ENCODE peak calls at places on chromosomes 3 and 15, in six cellular contexts. One of them, this sample, is unnamed.

GRCh38 chr3:126104028-126104635 is 20.2 kb upstream of the SLC41A3 start:
- DNase-seq in Caco-2: no peak
- DNase-seq in left cardiac atrium: no peak
- DNase-seq in NCI-H510A: no peak
- DNase-seq in neural progenitor cell: no peak
- DNase-seq in CD8-positive, alpha-beta T cell: no peak
- DNase-seq in this sample: no peak

GRCh38 chr3:34364345-34364744 is 565.9 kb downstream of the PDCD6IP start:
- DNase-seq in Caco-2: no peak
- DNase-seq in NCI-H510A: no peak
- DNase-seq in CD8-positive, alpha-beta T cell: no peak
- DNase-seq in left cardiac atrium: no peak
- DNase-seq in neural progenitor cell: peak
- DNase-seq in this sample: no peak

GRCh38 chr15:29131336-29132109 is 138.1 kb downstream of the NSMCE3 start:
- DNase-seq in NCI-H510A: no peak
- DNase-seq in Caco-2: no peak
- DNase-seq in left cardiac atrium: peak
- DNase-seq in CD8-positive, alpha-beta T cell: no peak
- DNase-seq in neural progenitor cell: no peak
- DNase-seq in this sample: no peak

GRCh38 chr15:80580536-80581260 is 114.4 kb upstream of the ABHD17C start:
- DNase-seq in Caco-2: no peak
- DNase-seq in CD8-positive, alpha-beta T cell: no peak
- DNase-seq in NCI-H510A: no peak
- DNase-seq in left cardiac atrium: no peak
- DNase-seq in neural progenitor cell: no peak
- DNase-seq in this sample: no peak

GRCh38 chr3:177491301-177492031 is 294.2 kb upstream of the TBL1XR1 start:
- DNase-seq in left cardiac atrium: no peak
- DNase-seq in Caco-2: no peak
- DNase-seq in NCI-H510A: no peak
- DNase-seq in CD8-positive, alpha-beta T cell: no peak
- DNase-seq in neural progenitor cell: no peak
- DNase-seq in this sample: no peak

GRCh38 chr3:24166518-24166917 is 221.4 kb downstream of the NR1D2 start:
- DNase-seq in Caco-2: no peak
- DNase-seq in left cardiac atrium: no peak
- DNase-seq in CD8-positive, alpha-beta T cell: no peak
- DNase-seq in neural progenitor cell: no peak
- DNase-seq in NCI-H510A: no peak
- DNase-seq in this sample: no peak

GRCh38 chr3:188385295-188385694 is 231.3 kb downstream of the LPP start:
- DNase-seq in left cardiac atrium: no peak
- DNase-seq in CD8-positive, alpha-beta T cell: no peak
- DNase-seq in NCI-H510A: no peak
- DNase-seq in Caco-2: peak
- DNase-seq in neural progenitor cell: no peak
- DNase-seq in this sample: no peak

GRCh38 chr15:92502930-92503329 is 109.2 kb downstream of the ST8SIA2 start:
- DNase-seq in NCI-H510A: no peak
- DNase-seq in Caco-2: no peak
- DNase-seq in CD8-positive, alpha-beta T cell: no peak
- DNase-seq in left cardiac atrium: no peak
- DNase-seq in neural progenitor cell: no peak
- DNase-seq in this sample: no peak

GRCh38 chr3:151011427-151011826 is 38.9 kb upstream of the CLRN1 start:
- DNase-seq in Caco-2: no peak
- DNase-seq in NCI-H510A: no peak
- DNase-seq in left cardiac atrium: no peak
- DNase-seq in CD8-positive, alpha-beta T cell: no peak
- DNase-seq in neural progenitor cell: peak
- DNase-seq in this sample: no peak

GRCh38 chr15:70854669-70854976 is 666 bp upstream of the LARP6 start:
- DNase-seq in NCI-H510A: no peak
- DNase-seq in left cardiac atrium: no peak
- DNase-seq in Caco-2: no peak
- DNase-seq in neural progenitor cell: no peak
- DNase-seq in CD8-positive, alpha-beta T cell: no peak
- DNase-seq in this sample: no peak

GRCh38 chr3:98561727-98562521 is 30.1 kb downstream of the GPR15 start:
- DNase-seq in left cardiac atrium: no peak
- DNase-seq in neural progenitor cell: no peak
- DNase-seq in Caco-2: no peak
- DNase-seq in NCI-H510A: no peak
- DNase-seq in CD8-positive, alpha-beta T cell: no peak
- DNase-seq in this sample: no peak

GRCh38 chr15:66907826-66908502 is 157.4 kb upstream of the SMAD3 start:
- DNase-seq in CD8-positive, alpha-beta T cell: no peak
- DNase-seq in neural progenitor cell: no peak
- DNase-seq in NCI-H510A: no peak
- DNase-seq in left cardiac atrium: peak
- DNase-seq in Caco-2: peak
- DNase-seq in this sample: no peak

GRCh38 chr3:71247221-71247947 is 336.1 kb downstream of the FOXP1 start:
- DNase-seq in left cardiac atrium: peak
- DNase-seq in NCI-H510A: peak
- DNase-seq in CD8-positive, alpha-beta T cell: no peak
- DNase-seq in neural progenitor cell: peak
- DNase-seq in Caco-2: peak
- DNase-seq in this sample: no peak

GRCh38 chr15:33395376-33395775 is 84.6 kb downstream of the RYR3 start:
- DNase-seq in left cardiac atrium: no peak
- DNase-seq in neural progenitor cell: no peak
- DNase-seq in CD8-positive, alpha-beta T cell: no peak
- DNase-seq in NCI-H510A: no peak
- DNase-seq in Caco-2: no peak
- DNase-seq in this sample: no peak

GRCh38 chr15:41115088-41115651 is 910 bp downstream of the INO80 start:
- DNase-seq in neural progenitor cell: peak
- DNase-seq in left cardiac atrium: no peak
- DNase-seq in NCI-H510A: no peak
- DNase-seq in CD8-positive, alpha-beta T cell: no peak
- DNase-seq in Caco-2: no peak
- DNase-seq in this sample: no peak

GRCh38 chr15:89498574-89498906 is 2.2 kb upstream of the RHCG start:
- DNase-seq in left cardiac atrium: no peak
- DNase-seq in Caco-2: no peak
- DNase-seq in CD8-positive, alpha-beta T cell: no peak
- DNase-seq in neural progenitor cell: no peak
- DNase-seq in NCI-H510A: no peak
- DNase-seq in this sample: no peak

GRCh38 chr15:69410290-69410874 is 3.8 kb upstream of the KIF23 start:
- DNase-seq in CD8-positive, alpha-beta T cell: no peak
- DNase-seq in neural progenitor cell: peak
- DNase-seq in Caco-2: peak
- DNase-seq in NCI-H510A: no peak
- DNase-seq in left cardiac atrium: no peak
- DNase-seq in this sample: no peak